ENCODE peak calls at places on chromosomes 13 and 19, in ten cellular contexts. One of them, this sample, is unnamed.
A peak's percentile ranks its signal among the peaks of the same experiment; 100 is the strongest.

GRCh38 chr13:45718063-45718462 is 15.9 kb downstream of the CBY2 start:
- DNase-seq in prostate gland: no peak
- DNase-seq in sigmoid colon: no peak
- DNase-seq in transverse colon: no peak
- DNase-seq in upper lobe of left lung: no peak
- DNase-seq in HepG2: peak; percentile 13
- DNase-seq in H1: no peak
- DNase-seq in vagina: peak; percentile 5
- DNase-seq in stomach: no peak
- DNase-seq in endothelial cell of umbilical vein: no peak
- DNase-seq in this sample: no peak

GRCh38 chr19:35140898-35141626 is 2.0 kb upstream of the FXYD7 start:
- DNase-seq in prostate gland: peak; percentile 89
- DNase-seq in sigmoid colon: peak; percentile 96
- DNase-seq in transverse colon: peak; percentile 97
- DNase-seq in upper lobe of left lung: peak; percentile 99
- DNase-seq in HepG2: peak; percentile 38
- DNase-seq in H1: peak; percentile 86
- DNase-seq in vagina: peak; percentile 97
- DNase-seq in stomach: peak; percentile 97
- DNase-seq in endothelial cell of umbilical vein: peak; percentile 79
- DNase-seq in this sample: peak; percentile 99

GRCh38 chr19:34540811-34541557 is 59.4 kb downstream of the WTIP start:
- DNase-seq in prostate gland: no peak
- DNase-seq in sigmoid colon: no peak
- DNase-seq in transverse colon: no peak
- DNase-seq in upper lobe of left lung: no peak
- DNase-seq in HepG2: no peak
- DNase-seq in H1: no peak
- DNase-seq in vagina: no peak
- DNase-seq in stomach: no peak
- DNase-seq in endothelial cell of umbilical vein: no peak
- DNase-seq in this sample: no peak

GRCh38 chr19:49932731-49933131 is 3.4 kb upstream of the NUP62 start:
- DNase-seq in prostate gland: no peak
- DNase-seq in sigmoid colon: no peak
- DNase-seq in transverse colon: no peak
- DNase-seq in upper lobe of left lung: no peak
- DNase-seq in HepG2: no peak
- DNase-seq in H1: no peak
- DNase-seq in vagina: no peak
- DNase-seq in stomach: no peak
- DNase-seq in endothelial cell of umbilical vein: no peak
- DNase-seq in this sample: no peak

GRCh38 chr19:58020129-58020528 is 13.7 kb upstream of the ZSCAN1 start:
- DNase-seq in prostate gland: no peak
- DNase-seq in sigmoid colon: no peak
- DNase-seq in transverse colon: no peak
- DNase-seq in upper lobe of left lung: no peak
- DNase-seq in HepG2: no peak
- DNase-seq in H1: no peak
- DNase-seq in vagina: no peak
- DNase-seq in stomach: no peak
- DNase-seq in endothelial cell of umbilical vein: no peak
- DNase-seq in this sample: no peak

GRCh38 chr13:28741080-28741479 is 22.3 kb upstream of the SLC46A3 start:
- DNase-seq in prostate gland: no peak
- DNase-seq in sigmoid colon: no peak
- DNase-seq in transverse colon: no peak
- DNase-seq in upper lobe of left lung: no peak
- DNase-seq in HepG2: no peak
- DNase-seq in H1: no peak
- DNase-seq in vagina: peak; percentile 64
- DNase-seq in stomach: no peak
- DNase-seq in endothelial cell of umbilical vein: no peak
- DNase-seq in this sample: no peak

GRCh38 chr19:14409157-14410053 is 9.7 kb downstream of the DDX39A start:
- DNase-seq in prostate gland: no peak
- DNase-seq in sigmoid colon: no peak
- DNase-seq in transverse colon: no peak
- DNase-seq in upper lobe of left lung: peak; percentile 80
- DNase-seq in HepG2: no peak
- DNase-seq in H1: no peak
- DNase-seq in vagina: no peak
- DNase-seq in stomach: no peak
- DNase-seq in endothelial cell of umbilical vein: no peak
- DNase-seq in this sample: no peak

GRCh38 chr13:95643009-95643408 is 1.5 kb downstream of the DZIP1 start:
- DNase-seq in prostate gland: no peak
- DNase-seq in sigmoid colon: no peak
- DNase-seq in transverse colon: no peak
- DNase-seq in upper lobe of left lung: no peak
- DNase-seq in HepG2: no peak
- DNase-seq in H1: no peak
- DNase-seq in vagina: no peak
- DNase-seq in stomach: no peak
- DNase-seq in endothelial cell of umbilical vein: peak; percentile 4
- DNase-seq in this sample: no peak

GRCh38 chr13:44688652-44689051 is 112.5 kb upstream of the TSC22D1 start:
- DNase-seq in prostate gland: no peak
- DNase-seq in sigmoid colon: no peak
- DNase-seq in transverse colon: no peak
- DNase-seq in upper lobe of left lung: no peak
- DNase-seq in HepG2: no peak
- DNase-seq in H1: no peak
- DNase-seq in vagina: no peak
- DNase-seq in stomach: no peak
- DNase-seq in endothelial cell of umbilical vein: no peak
- DNase-seq in this sample: no peak

GRCh38 chr13:44685641-44686040 is 109.5 kb upstream of the TSC22D1 start:
- DNase-seq in prostate gland: no peak
- DNase-seq in sigmoid colon: no peak
- DNase-seq in transverse colon: no peak
- DNase-seq in upper lobe of left lung: no peak
- DNase-seq in HepG2: no peak
- DNase-seq in H1: no peak
- DNase-seq in vagina: no peak
- DNase-seq in stomach: no peak
- DNase-seq in endothelial cell of umbilical vein: peak; percentile 26
- DNase-seq in this sample: no peak

GRCh38 chr13:44690376-44690775 is 114.2 kb upstream of the TSC22D1 start:
- DNase-seq in prostate gland: no peak
- DNase-seq in sigmoid colon: no peak
- DNase-seq in transverse colon: no peak
- DNase-seq in upper lobe of left lung: no peak
- DNase-seq in HepG2: no peak
- DNase-seq in H1: no peak
- DNase-seq in vagina: no peak
- DNase-seq in stomach: no peak
- DNase-seq in endothelial cell of umbilical vein: no peak
- DNase-seq in this sample: no peak

GRCh38 chr13:44692173-44692713 is 116.1 kb upstream of the TSC22D1 start:
- DNase-seq in prostate gland: no peak
- DNase-seq in sigmoid colon: no peak
- DNase-seq in transverse colon: no peak
- DNase-seq in upper lobe of left lung: no peak
- DNase-seq in HepG2: no peak
- DNase-seq in H1: no peak
- DNase-seq in vagina: no peak
- DNase-seq in stomach: no peak
- DNase-seq in endothelial cell of umbilical vein: no peak
- DNase-seq in this sample: no peak

GRCh38 chr13:44686478-44687071 is 110.4 kb upstream of the TSC22D1 start:
- DNase-seq in prostate gland: no peak
- DNase-seq in sigmoid colon: no peak
- DNase-seq in transverse colon: no peak
- DNase-seq in upper lobe of left lung: no peak
- DNase-seq in HepG2: no peak
- DNase-seq in H1: no peak
- DNase-seq in vagina: no peak
- DNase-seq in stomach: no peak
- DNase-seq in endothelial cell of umbilical vein: no peak
- DNase-seq in this sample: no peak
- TF ChIP-seq CTCF in prostate gland: no peak
- TF ChIP-seq CTCF in sigmoid colon: no peak
- TF ChIP-seq CTCF in transverse colon: no peak
- TF ChIP-seq CTCF in upper lobe of left lung: no peak
- TF ChIP-seq CTCF in HepG2: no peak
- TF ChIP-seq CTCF in H1: no peak
- TF ChIP-seq CTCF in vagina: no peak
- TF ChIP-seq CTCF in stomach: no peak
- TF ChIP-seq CTCF in endothelial cell of umbilical vein: no peak
- TF ChIP-seq CTCF in this sample: no peak

DNA sequence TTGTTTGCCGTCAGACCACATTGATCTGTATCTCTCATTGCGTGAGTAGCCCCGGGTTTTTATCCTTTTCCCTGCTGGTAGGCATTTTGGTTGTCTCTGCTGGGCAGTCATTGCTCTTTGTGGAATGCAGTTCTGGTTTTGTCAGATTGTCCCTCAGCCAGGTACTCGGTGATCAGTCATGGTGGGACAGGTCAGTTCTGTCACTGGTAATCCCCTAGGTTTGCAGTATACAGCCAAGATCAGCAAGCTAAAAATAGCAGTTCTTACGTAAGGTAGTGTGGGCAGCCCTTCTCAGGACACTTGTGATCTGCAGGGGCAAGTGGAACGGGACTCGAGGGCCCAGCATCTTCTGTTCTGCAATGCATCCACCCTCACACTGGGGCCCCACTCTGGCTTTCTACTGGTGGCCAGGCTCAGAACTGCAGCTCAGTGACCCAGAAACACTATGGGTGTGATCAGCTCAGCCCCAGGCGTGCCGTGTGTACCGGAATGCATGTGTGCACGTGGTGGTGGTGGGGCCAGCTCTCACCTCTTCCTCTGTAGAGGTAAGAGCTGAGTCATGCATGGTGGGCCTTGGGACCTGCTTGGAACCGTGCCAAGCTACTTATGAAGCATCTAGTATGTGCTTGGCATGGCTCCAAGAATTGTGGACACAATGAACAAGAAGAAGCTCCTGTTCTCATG is 6.3 kb downstream of the PLEKHF1 start:
- DNase-seq in prostate gland: peak; percentile 54
- DNase-seq in sigmoid colon: peak; percentile 72
- DNase-seq in transverse colon: peak; percentile 72
- DNase-seq in upper lobe of left lung: no peak
- DNase-seq in HepG2: peak; percentile 76
- DNase-seq in H1: no peak
- DNase-seq in vagina: no peak
- DNase-seq in stomach: peak; percentile 60
- DNase-seq in endothelial cell of umbilical vein: peak; percentile 4
- DNase-seq in this sample: no peak
- TF ChIP-seq POLR2AphosphoS5 in prostate gland: peak; percentile 69
- TF ChIP-seq POLR2AphosphoS5 in sigmoid colon: no peak
- TF ChIP-seq POLR2AphosphoS5 in transverse colon: no peak
- TF ChIP-seq POLR2AphosphoS5 in upper lobe of left lung: no peak
- TF ChIP-seq POLR2AphosphoS5 in HepG2: no peak
- TF ChIP-seq POLR2AphosphoS5 in H1: no peak
- TF ChIP-seq POLR2AphosphoS5 in vagina: peak; percentile 51
- TF ChIP-seq POLR2AphosphoS5 in stomach: peak; percentile 21
- TF ChIP-seq POLR2AphosphoS5 in endothelial cell of umbilical vein: no peak
- TF ChIP-seq POLR2AphosphoS5 in this sample: peak; percentile 51

GRCh38 chr13:33277946-33278345 is 7.6 kb downstream of the STARD13 start:
- DNase-seq in prostate gland: no peak
- DNase-seq in sigmoid colon: no peak
- DNase-seq in transverse colon: no peak
- DNase-seq in upper lobe of left lung: no peak
- DNase-seq in HepG2: no peak
- DNase-seq in H1: no peak
- DNase-seq in vagina: no peak
- DNase-seq in stomach: no peak
- DNase-seq in endothelial cell of umbilical vein: no peak
- DNase-seq in this sample: no peak
- H3K4me1 ChIP-seq in prostate gland: no peaks in the 10 kb centered on the region
- H3K4me1 ChIP-seq in sigmoid colon: peaks cover 94% of the 10 kb centered on the region
- H3K4me1 ChIP-seq in transverse colon: peaks cover 71% of the 10 kb centered on the region
- H3K4me1 ChIP-seq in upper lobe of left lung: peaks cover 85% of the 10 kb centered on the region
- H3K4me1 ChIP-seq in HepG2: peaks cover 72% of the 10 kb centered on the region
- H3K4me1 ChIP-seq in H1: peaks cover 2% of the 10 kb centered on the region
- H3K4me1 ChIP-seq in vagina: peaks cover 43% of the 10 kb centered on the region
- H3K4me1 ChIP-seq in stomach: peaks cover 89% of the 10 kb centered on the region
- H3K4me1 ChIP-seq in endothelial cell of umbilical vein: peaks cover 51% of the 10 kb centered on the region
- H3K4me1 ChIP-seq in this sample: peaks cover 89% of the 10 kb centered on the region

GRCh38 chr13:52736891-52737290 is 2.7 kb downstream of the CNMD start:
- DNase-seq in prostate gland: no peak
- DNase-seq in sigmoid colon: no peak
- DNase-seq in transverse colon: no peak
- DNase-seq in upper lobe of left lung: no peak
- DNase-seq in HepG2: no peak
- DNase-seq in H1: no peak
- DNase-seq in vagina: no peak
- DNase-seq in stomach: no peak
- DNase-seq in endothelial cell of umbilical vein: no peak
- DNase-seq in this sample: no peak

GRCh38 chr13:52737900-52738299 is 1.7 kb downstream of the CNMD start:
- DNase-seq in prostate gland: no peak
- DNase-seq in sigmoid colon: no peak
- DNase-seq in transverse colon: no peak
- DNase-seq in upper lobe of left lung: no peak
- DNase-seq in HepG2: no peak
- DNase-seq in H1: no peak
- DNase-seq in vagina: no peak
- DNase-seq in stomach: no peak
- DNase-seq in endothelial cell of umbilical vein: no peak
- DNase-seq in this sample: no peak

GRCh38 chr13:52737451-52737850 is 2.2 kb downstream of the CNMD start:
- DNase-seq in prostate gland: no peak
- DNase-seq in sigmoid colon: no peak
- DNase-seq in transverse colon: no peak
- DNase-seq in upper lobe of left lung: no peak
- DNase-seq in HepG2: no peak
- DNase-seq in H1: no peak
- DNase-seq in vagina: no peak
- DNase-seq in stomach: no peak
- DNase-seq in endothelial cell of umbilical vein: no peak
- DNase-seq in this sample: no peak

GRCh38 chr13:52739468-52740071 is at the start of gene CNMD:
- DNase-seq in prostate gland: no peak
- DNase-seq in sigmoid colon: no peak
- DNase-seq in transverse colon: no peak
- DNase-seq in upper lobe of left lung: peak; percentile 65
- DNase-seq in HepG2: no peak
- DNase-seq in H1: no peak
- DNase-seq in vagina: no peak
- DNase-seq in stomach: no peak
- DNase-seq in endothelial cell of umbilical vein: no peak
- DNase-seq in this sample: peak; percentile 21

DNA sequence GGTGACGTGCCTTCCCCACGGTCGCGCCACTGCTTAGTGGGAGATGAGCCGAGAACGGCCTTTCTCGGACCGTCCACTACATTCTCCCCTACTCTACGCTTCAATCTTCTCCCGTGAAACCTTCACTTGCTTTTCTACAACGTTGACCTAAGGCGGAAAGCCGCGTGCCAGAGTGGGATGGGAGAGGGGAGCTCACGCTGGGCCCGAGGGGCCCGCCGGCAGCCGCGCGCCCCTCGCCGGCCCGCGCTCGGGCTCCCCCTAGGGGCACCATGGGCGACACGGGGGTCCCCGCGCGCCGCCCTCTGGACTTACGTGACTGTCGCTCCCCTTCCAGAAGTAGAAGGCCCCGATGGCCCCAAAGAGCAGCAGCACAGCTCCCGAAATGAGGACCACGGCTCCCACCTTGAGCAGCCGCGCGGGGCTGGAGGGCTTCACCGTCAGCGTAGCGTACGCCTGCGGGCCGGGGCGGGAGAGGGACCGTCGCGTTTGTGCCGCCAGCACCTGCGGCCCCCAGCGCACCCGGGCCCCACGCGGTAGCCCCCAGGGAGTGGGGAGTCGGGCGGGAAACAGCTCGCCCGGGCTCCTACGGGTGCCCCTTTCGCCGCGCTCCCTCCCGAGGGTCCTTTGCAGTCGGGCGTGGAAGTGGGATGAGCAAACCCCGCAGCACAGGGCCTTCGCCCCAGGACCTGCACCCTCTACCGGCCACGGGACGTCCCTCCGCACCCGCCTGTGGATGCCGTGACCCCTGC is 727 bp downstream of the CNMD start:
- DNase-seq in prostate gland: no peak
- DNase-seq in sigmoid colon: no peak
- DNase-seq in transverse colon: no peak
- DNase-seq in upper lobe of left lung: peak; percentile 86
- DNase-seq in HepG2: no peak
- DNase-seq in H1: no peak
- DNase-seq in vagina: no peak
- DNase-seq in stomach: no peak
- DNase-seq in endothelial cell of umbilical vein: peak; percentile 15
- DNase-seq in this sample: peak; percentile 84
- TF ChIP-seq CTCF in prostate gland: peak; percentile 40
- TF ChIP-seq CTCF in sigmoid colon: no peak
- TF ChIP-seq CTCF in transverse colon: peak; percentile 22
- TF ChIP-seq CTCF in upper lobe of left lung: peak; percentile 51
- TF ChIP-seq CTCF in HepG2: peak; percentile 56
- TF ChIP-seq CTCF in H1: peak; percentile 63
- TF ChIP-seq CTCF in vagina: peak; percentile 7
- TF ChIP-seq CTCF in stomach: no peak
- TF ChIP-seq CTCF in endothelial cell of umbilical vein: peak; percentile 61
- TF ChIP-seq CTCF in this sample: no peak